ENCODE peak calls at places on chromosome 16, in four cellular contexts. K is hepatocyte; V is T-helper 1 cell; I is activated CD4-positive, alpha-beta T cell treated with anti-CD3 and anti-CD28 coated beads, Interleukin-2, amount 10 ng/mL, durations not matched to agents 7 days and 5 days. T is an unnamed sample.
A peak's percentile ranks its signal among the peaks of the same experiment; 100 is the strongest.

GRCh38 chr16:31179747-31180458 is at the start of gene FUS:
- DNase-seq in V (peak; percentile 88), K (peak; percentile 96), I (peak; percentile 90), T (peak; percentile 88)

GRCh38 chr16:13793788-13794461 is 126.0 kb upstream of the ERCC4 start:
- DNase-seq in V (no peak), I (no peak), K (no peak), T (no peak)

GRCh38 chr16:86625029-86625428 is 46.7 kb downstream of the FOXL1 start:
- DNase-seq in K (no peak), V (no peak), I (no peak), T (no peak)

GRCh38 chr16:73572135-73572534 is 524.2 kb upstream of the ZFHX3 start:
- DNase-seq in V (no peak), K (peak; percentile 41), I (no peak), T (no peak)

GRCh38 chr16:85005278-85006069 is 5.9 kb downstream of the ZDHHC7 start:
- DNase-seq in I (no peak), K (no peak), V (no peak), T (no peak)

GRCh38 chr16:12341423-12341822 is 364.9 kb downstream of the SNX29 start:
- DNase-seq in K (peak; percentile 20), I (no peak), V (no peak), T (no peak)

GRCh38 chr16:2178321-2179106 is 17.9 kb downstream of the CASKIN1 start:
- DNase-seq in V (peak; percentile 44), I (peak; percentile 41), K (no peak), T (no peak)

GRCh38 chr16:86894168-86894567 is 315.8 kb downstream of the FOXL1 start:
- DNase-seq in V (no peak), I (no peak), K (no peak), T (no peak)

GRCh38 chr16:89383095-89384003 is 107.0 kb downstream of the ANKRD11 start:
- DNase-seq in V (no peak), I (peak; percentile 44), K (peak; percentile 79), T (no peak)

GRCh38 chr16:80591071-80591935 is 50.5 kb downstream of the DYNLRB2 start:
- DNase-seq in V (no peak), K (no peak), I (peak; percentile 72), T (peak; percentile 92)

GRCh38 chr16:85056211-85056748 is 28.7 kb downstream of the KIAA0513 start:
- DNase-seq in I (peak; percentile 16), K (no peak), V (no peak), T (no peak)

GRCh38 chr16:9885457-9885856 is 296.8 kb downstream of the GRIN2A start:
- DNase-seq in K (no peak), I (no peak), V (no peak), T (no peak)

GRCh38 chr16:27398894-27399853 is 2.8 kb upstream of the IL21R start:
- DNase-seq in I (no peak), V (no peak), K (no peak), T (no peak)

GRCh38 chr16:60907645-60908044 is 1128.6 kb downstream of the CDH8 start:
- DNase-seq in I (no peak), K (no peak), V (no peak), T (no peak)

GRCh38 chr16:49700222-49700927 is 155.5 kb downstream of the ZNF423 start:
- DNase-seq in K (peak; percentile 37), V (no peak), I (no peak), T (no peak)

GRCh38 chr16:14353340-14353739 is 276.7 kb downstream of the PARN start:
- DNase-seq in K (no peak), V (no peak), I (no peak), T (no peak)

GRCh38 chr16:66832661-66833305 is 2.0 kb upstream of the NAE1 start:
- DNase-seq in I (no peak), K (no peak), V (no peak), T (no peak)

GRCh38 chr16:3115561-3115960 is 3.2 kb downstream of the ZNF205 start:
- DNase-seq in K (no peak), I (no peak), V (no peak), T (no peak)

GRCh38 chr16:82657239-82657638 is 30.5 kb downstream of the CDH13 start:
- DNase-seq in K (no peak), I (no peak), V (no peak), T (no peak)

GRCh38 chr16:48232459-48233040 is 11.6 kb upstream of the LONP2 start:
- DNase-seq in V (no peak), K (no peak), I (no peak), T (no peak)

GRCh38 chr16:50315346-50315997 is 49.1 kb downstream of the ADCY7 start:
- DNase-seq in K (peak; percentile 10), I (peak; percentile 3), V (no peak), T (no peak)

GRCh38 chr16:85391769-85392583 is 221.1 kb upstream of the GSE1 start:
- DNase-seq in V (no peak), K (no peak), I (no peak), T (no peak)

GRCh38 chr16:27229891-27230470 is 26.7 kb downstream of the KDM8 start:
- DNase-seq in K (no peak), I (no peak), V (no peak), T (no peak)

GRCh38 chr16:84618428-84619102 is 687 bp upstream of the COTL1 start:
- DNase-seq in V (no peak), I (no peak), K (peak; percentile 78), T (no peak)

GRCh38 chr16:57257455-57258070 is 12.5 kb downstream of the ARL2BP start:
- DNase-seq in V (no peak), I (no peak), K (no peak), T (no peak)

GRCh38 chr16:31696968-31697743 is 169.5 kb downstream of the AHSP start:
- DNase-seq in V (no peak), I (no peak), K (peak; percentile 48), T (peak; percentile 39)

GRCh38 chr16:1037023-1037933 is 35.3 kb upstream of the SSTR5 start:
- DNase-seq in I (no peak), V (no peak), K (peak; percentile 70), T (no peak)

GRCh38 chr16:14310519-14310991 is 239.4 kb downstream of the MRTFB start:
- DNase-seq in K (no peak), V (no peak), I (no peak), T (no peak)

GRCh38 chr16:28011223-28011622 is 52.3 kb downstream of the GSG1L start:
- DNase-seq in I (no peak), V (no peak), K (no peak), T (no peak)

GRCh38 chr16:17992416-17992815 is 344.1 kb downstream of the NPIPA8 start:
- DNase-seq in I (no peak), K (no peak), V (no peak), T (no peak)

GRCh38 chr16:71894229-71894920 is 956 bp upstream of the IST1 start:
- DNase-seq in K (peak; percentile 67), V (peak; percentile 17), I (peak; percentile 43), T (peak; percentile 37)

GRCh38 chr16:72872966-72873365 is 175.0 kb downstream of the ZFHX3 start:
- DNase-seq in I (no peak), V (no peak), K (no peak), T (no peak)

GRCh38 chr16:69378760-69379159 is 7.0 kb downstream of the TERF2 start:
- DNase-seq in I (no peak), V (no peak), K (no peak), T (no peak)

GRCh38 chr16:24525970-24526559 is 13.3 kb upstream of the RBBP6 start:
- DNase-seq in V (no peak), K (peak; percentile 50), I (no peak), T (no peak)

GRCh38 chr16:61858996-61859395 is 177.2 kb downstream of the CDH8 start:
- DNase-seq in I (no peak), K (no peak), V (no peak), T (no peak)

GRCh38 chr16:57798953-57799618 is 3.2 kb downstream of the KIFC3 start:
- DNase-seq in I (no peak), K (no peak), V (no peak), T (no peak)

GRCh38 chr16:88703486-88704309 is 2.5 kb downstream of the RNF166 start:
- DNase-seq in K (no peak), V (peak; percentile 68), I (peak; percentile 84), T (peak; percentile 88)